ENCODE peak calls at places on chromosomes 5 and 9, in four cellular contexts. U is CD4-positive, alpha-beta T cell; L is HTR-8/SVneo; E is C1 segment of cervical spinal cord. K is an unnamed sample.

GRCh38 chr5:128356011-128356410 is 182.0 kb downstream of the FBN2 start:
- DNase-seq in U (no peak), L (peak), E (no peak), K (peak)

GRCh38 chr9:113898596-113898995 is 22.5 kb downstream of the ZNF618 start:
- DNase-seq in U (no peak), L (no peak), E (no peak), K (no peak)

GRCh38 chr5:122999947-123000563 is 36.5 kb downstream of the PPIC start:
- DNase-seq in U (no peak), L (peak), E (no peak), K (peak)

GRCh38 chr5:164188733-164189148 is 683.3 kb downstream of the MAT2B start:
- DNase-seq in U (no peak), L (no peak), E (no peak), K (no peak)

GRCh38 chr9:130088056-130088455 is 34.4 kb downstream of the GPR107 start:
- DNase-seq in U (no peak), L (no peak), E (no peak), K (no peak)

GRCh38 chr9:87107072-87107471 is 159.8 kb upstream of the GAS1 start:
- DNase-seq in U (no peak), L (no peak), E (no peak), K (peak)

GRCh38 chr5:96823900-96824351 is 16.2 kb upstream of the ERAP1 start:
- DNase-seq in U (no peak), L (peak), E (no peak), K (peak)

GRCh38 chr5:97125125-97125683 is 17.2 kb downstream of the LIX1 start:
- DNase-seq in U (no peak), L (no peak), E (no peak), K (no peak)

GRCh38 chr5:5572010-5572982 is 149.8 kb downstream of the ICE1 start:
- DNase-seq in U (no peak), L (no peak), E (no peak), K (no peak)

GRCh38 chr9:120711354-120711753 is 2.9 kb downstream of the MEGF9 start:
- DNase-seq in U (no peak), L (no peak), E (no peak), K (no peak)

GRCh38 chr5:137621861-137622823 is 113.7 kb downstream of the KLHL3 start:
- DNase-seq in U (no peak), L (peak), E (no peak), K (peak)

GRCh38 chr9:128082173-128082572 is 14.1 kb downstream of the SLC25A25 start:
- DNase-seq in U (no peak), L (no peak), E (no peak), K (no peak)

GRCh38 chr5:21918451-21918850 is 934.7 kb downstream of the CDH12 start:
- DNase-seq in U (no peak), L (no peak), E (no peak), K (no peak)

GRCh38 chr5:107672212-107673105 is 1.7 kb upstream of the EFNA5 start:
- DNase-seq in U (no peak), L (peak), E (no peak), K (peak)

GRCh38 chr9:126411225-126411947 is 84.8 kb downstream of the MVB12B start:
- DNase-seq in U (no peak), L (no peak), E (no peak), K (no peak)

GRCh38 chr5:1522601-1523479 is 920 bp downstream of the LPCAT1 start:
- DNase-seq in U (peak), L (no peak), E (no peak), K (peak)

GRCh38 chr5:134131165-134131564 is 16.7 kb downstream of the TCF7 start:
- DNase-seq in U (no peak), L (no peak), E (no peak), K (no peak)

GRCh38 chr5:139698461-139699146 is 50.5 kb downstream of the CXXC5 start:
- DNase-seq in U (no peak), L (no peak), E (peak), K (peak)

GRCh38 chr9:125494555-125494920 is 212.5 kb downstream of the MAPKAP1 start:
- DNase-seq in U (no peak), L (peak), E (no peak), K (peak)

GRCh38 chr5:109318455-109319108 is 91.2 kb downstream of the PJA2 start:
- DNase-seq in U (no peak), L (no peak), E (no peak), K (peak)

GRCh38 chr9:35553670-35554543 is 51.2 kb upstream of the TESK1 start:
- DNase-seq in U (no peak), L (peak), E (peak), K (peak)

GRCh38 chr9:119370816-119371215 is 1.6 kb upstream of the BRINP1 start:
- DNase-seq in U (no peak), L (no peak), E (no peak), K (peak)

GRCh38 chr9:71249729-71250317 is 128.4 kb upstream of the TRPM3 start:
- DNase-seq in U (no peak), L (peak), E (no peak), K (peak)

GRCh38 chr5:89396262-89396975 is 513.4 kb upstream of the MEF2C start:
- DNase-seq in U (no peak), L (no peak), E (peak), K (peak)